ENCODE peak calls at places on chromosomes 3 and 15, in five cellular contexts. T is pancreas, X is neural crest cell, V is smooth muscle cell of the brain vasculature, L is caudate nucleus. K is an unnamed sample.

GRCh38 chr15:42267286-42267685 is 5.7 kb upstream of the GANC start:
- DNase-seq in T (no peak), X (no peak), V (no peak), L (no peak), K (no peak)

GRCh38 chr3:197711973-197712707 is 24.6 kb downstream of the RUBCN start:
- DNase-seq in T (no peak), X (peak), V (peak), L (peak), K (peak)

GRCh38 chr15:39128746-39129145 is 452.1 kb upstream of the THBS1 start:
- DNase-seq in T (no peak), X (no peak), V (no peak), L (no peak), K (no peak)

GRCh38 chr3:30004481-30004880 is 601.9 kb upstream of the TGFBR2 start:
- DNase-seq in T (no peak), X (no peak), V (no peak), L (no peak), K (no peak)

GRCh38 chr3:128318275-128318920 is 148.3 kb downstream of the DNAJB8 start:
- DNase-seq in T (no peak), X (no peak), V (no peak), L (no peak), K (no peak)

GRCh38 chr15:64892850-64893403 is 18.8 kb upstream of the ANKDD1A start:
- DNase-seq in T (no peak), X (no peak), V (no peak), L (no peak), K (no peak)

GRCh38 chr3:45185052-45185451 is 38.9 kb upstream of the CDCP1 start:
- DNase-seq in T (no peak), X (no peak), V (no peak), L (no peak), K (no peak)

GRCh38 chr3:124281453-124282316 is 289.8 kb upstream of the ROPN1 start:
- DNase-seq in T (no peak), X (no peak), V (no peak), L (no peak), K (peak)

GRCh38 chr3:78091478-78092119 is 1051.7 kb downstream of the ROBO2 start:
- DNase-seq in T (no peak), X (no peak), V (no peak), L (no peak), K (no peak)

GRCh38 chr15:20341901-20342605 is 199.5 kb downstream of the GOLGA6L6 start:
- DNase-seq in T (peak), X (peak), V (no peak), L (no peak), K (no peak)

GRCh38 chr15:82081904-82082810 is 36.3 kb upstream of the MEX3B start:
- DNase-seq in T (no peak), X (no peak), V (peak), L (no peak), K (peak)

GRCh38 chr3:197692641-197693040 is 44.1 kb downstream of the RUBCN start:
- DNase-seq in T (no peak), X (no peak), V (no peak), L (no peak), K (no peak)

GRCh38 chr3:42839616-42840015 is 30.4 kb downstream of the ACKR2 start:
- DNase-seq in T (no peak), X (peak), V (peak), L (peak), K (peak)

GRCh38 chr3:45593708-45594601 is 596 bp upstream of the LIMD1 start:
- DNase-seq in T (peak), X (peak), V (no peak), L (no peak), K (peak)

GRCh38 chr3:186108106-186108940 is 566 bp downstream of the ETV5 start:
- DNase-seq in T (peak), X (peak), V (no peak), L (peak), K (peak)

GRCh38 chr3:159721324-159721723 is 267.3 kb upstream of the IL12A start:
- DNase-seq in T (no peak), X (no peak), V (no peak), L (no peak), K (no peak)

GRCh38 chr3:4716731-4717362 is 223.7 kb downstream of the ITPR1 start:
- DNase-seq in T (no peak), X (no peak), V (peak), L (no peak), K (no peak)

K was measured in K562.